ENCODE peak calls at places on chromosomes 2 and 18, in eight cellular contexts. U, L, P, Z, S, T, K and F are unnamed samples.

GRCh38 chr2:190927257-190927656 is 46.6 kb downstream of the GLS start:
- DNase-seq in U (peak; percentile 42), L (no peak), P (no peak), Z (no peak), S (no peak), T (peak; percentile 43), K (no peak), F (no peak)

GRCh38 chr2:196427996-196428634 is 211.4 kb upstream of the CCDC150 start:
- DNase-seq in U (no peak), L (no peak), P (no peak), Z (no peak), S (no peak), T (no peak), K (no peak), F (no peak)

GRCh38 chr2:176648691-176649297 is 379.6 kb downstream of the MTX2 start:
- DNase-seq in U (no peak), L (no peak), P (no peak), Z (peak; percentile 59), S (no peak), T (no peak), K (no peak), F (no peak)

GRCh38 chr2:240347949-240348500 is 87.4 kb upstream of the GPC1 start:
- DNase-seq in U (no peak), L (no peak), P (no peak), Z (no peak), S (no peak), T (no peak), K (no peak), F (no peak)

GRCh38 chr2:172234716-172235661 is 132.3 kb upstream of the DLX2 start:
- DNase-seq in U (peak; percentile 22), L (peak; percentile 20), P (no peak), Z (peak; percentile 83), S (peak; percentile 55), T (no peak), K (no peak), F (no peak)

GRCh38 chr2:76953733-76954347 is 568.3 kb downstream of the LRRTM4 start:
- DNase-seq in U (peak; percentile 1), L (peak; percentile 4), P (no peak), Z (peak; percentile 58), S (peak; percentile 23), T (no peak), K (no peak), F (no peak)

GRCh38 chr2:200593905-200594304 is 8.1 kb downstream of the AOX1 start:
- DNase-seq in U (no peak), L (no peak), P (no peak), Z (no peak), S (no peak), T (no peak), K (no peak), F (no peak)

GRCh38 chr2:232502513-232502900 is 14.9 kb upstream of the ECEL1 start:
- DNase-seq in U (no peak), L (no peak), P (no peak), Z (peak; percentile 40), S (no peak), T (no peak), K (no peak), F (no peak)

GRCh38 chr18:55422456-55423185 is 165.4 kb downstream of the TCF4 start:
- DNase-seq in U (peak; percentile 54), L (peak; percentile 36), P (no peak), Z (no peak), S (no peak), T (no peak), K (no peak), F (no peak)

GRCh38 chr2:195898505-195898904 is 170.1 kb downstream of the DNAH7 start:
- DNase-seq in U (peak; percentile 88), L (peak; percentile 90), P (peak; percentile 68), Z (no peak), S (no peak), T (no peak), K (no peak), F (no peak)

GRCh38 chr2:76850969-76851368 is 671.2 kb downstream of the LRRTM4 start:
- DNase-seq in U (no peak), L (no peak), P (no peak), Z (peak; percentile 56), S (no peak), T (no peak), K (no peak), F (no peak)

GRCh38 chr2:109337221-109337620 is 208.2 kb downstream of the SH3RF3 start:
- DNase-seq in U (no peak), L (no peak), P (no peak), Z (no peak), S (no peak), T (no peak), K (no peak), F (no peak)

GRCh38 chr2:206979922-206980321 is 40.6 kb downstream of the CPO start:
- DNase-seq in U (no peak), L (no peak), P (no peak), Z (no peak), S (no peak), T (no peak), K (no peak), F (no peak)

GRCh38 chr18:79706006-79706405 is 26.4 kb downstream of the CTDP1 start:
- DNase-seq in U (no peak), L (no peak), P (no peak), Z (no peak), S (no peak), T (no peak), K (no peak), F (no peak)

GRCh38 chr2:26173596-26174482 is 951 bp downstream of the GAREM2 start:
- DNase-seq in U (no peak), L (no peak), P (no peak), Z (peak; percentile 26), S (no peak), T (no peak), K (no peak), F (no peak)

GRCh38 chr2:86284987-86285386 is 52.4 kb downstream of the REEP1 start:
- DNase-seq in U (no peak), L (no peak), P (no peak), Z (no peak), S (no peak), T (no peak), K (no peak), F (no peak)

GRCh38 chr18:63363951-63364350 is 3.1 kb downstream of the KDSR start:
- DNase-seq in U (no peak), L (no peak), P (no peak), Z (no peak), S (no peak), T (no peak), K (no peak), F (no peak)

GRCh38 chr18:9737814-9738160 is 29.7 kb downstream of the RAB31 start:
- DNase-seq in U (peak; percentile 42), L (no peak), P (no peak), Z (peak; percentile 91), S (no peak), T (peak; percentile 56), K (no peak), F (no peak)

GRCh38 chr2:241617431-241618154 is 19.4 kb downstream of the THAP4 start:
- DNase-seq in U (no peak), L (no peak), P (peak; percentile 61), Z (no peak), S (no peak), T (no peak), K (peak; percentile 20), F (no peak)

GRCh38 chr2:108412995-108413726 is 35.4 kb downstream of the SULT1C4 start:
- DNase-seq in U (peak; percentile 99), L (peak; percentile 52), P (no peak), Z (peak; percentile 23), S (no peak), T (peak; percentile 21), K (no peak), F (no peak)

GRCh38 chr2:238999290-238999741 is 151.4 kb downstream of the TWIST2 start:
- DNase-seq in U (peak; percentile 91), L (no peak), P (no peak), Z (no peak), S (no peak), T (peak; percentile 14), K (no peak), F (peak; percentile 39)

GRCh38 chr2:45441571-45441970 is 169.5 kb downstream of the SRBD1 start:
- DNase-seq in U (peak; percentile 64), L (no peak), P (no peak), Z (no peak), S (no peak), T (no peak), K (no peak), F (no peak)

GRCh38 chr2:96895709-96896651 is 26.1 kb upstream of the SEMA4C start:
- DNase-seq in U (no peak), L (no peak), P (no peak), Z (peak; percentile 81), S (no peak), T (peak; percentile 63), K (no peak), F (no peak)

GRCh38 chr2:174546519-174547506 is 50.8 kb downstream of the WIPF1 start:
- DNase-seq in U (peak; percentile 41), L (peak; percentile 60), P (no peak), Z (peak; percentile 6), S (no peak), T (peak; percentile 39), K (no peak), F (no peak)

GRCh38 chr18:55557211-55557610 is 30.8 kb downstream of the TCF4 start:
- DNase-seq in U (no peak), L (no peak), P (no peak), Z (no peak), S (no peak), T (no peak), K (no peak), F (no peak)

GRCh38 chr2:128444816-128445532 is 126.3 kb upstream of the HS6ST1 start:
- DNase-seq in U (no peak), L (no peak), P (no peak), Z (no peak), S (no peak), T (no peak), K (no peak), F (peak; percentile 20)

GRCh38 chr2:88281302-88282217 is 111.4 kb downstream of the THNSL2 start:
- DNase-seq in U (no peak), L (no peak), P (no peak), Z (no peak), S (no peak), T (no peak), K (no peak), F (no peak)

GRCh38 chr2:119119999-119120710 is 38.4 kb downstream of the C1QL2 start:
- DNase-seq in U (no peak), L (no peak), P (no peak), Z (no peak), S (no peak), T (no peak), K (no peak), F (no peak)

GRCh38 chr2:200751786-200752185 is 59.9 kb upstream of the BZW1 start:
- DNase-seq in U (no peak), L (no peak), P (no peak), Z (no peak), S (no peak), T (no peak), K (no peak), F (no peak)

GRCh38 chr18:49972535-49972934 is 159.2 kb upstream of the ACAA2 start:
- DNase-seq in U (no peak), L (no peak), P (no peak), Z (no peak), S (no peak), T (no peak), K (no peak), F (no peak)

GRCh38 chr18:35474884-35475283 is 22.9 kb downstream of the INO80C start:
- DNase-seq in U (no peak), L (no peak), P (no peak), Z (no peak), S (no peak), T (no peak), K (no peak), F (no peak)

GRCh38 chr2:24343225-24343882 is 17.0 kb downstream of the ITSN2 start:
- DNase-seq in U (no peak), L (no peak), P (no peak), Z (no peak), S (no peak), T (no peak), K (no peak), F (no peak)

GRCh38 chr18:79498662-79499061 is 102.9 kb downstream of the NFATC1 start:
- DNase-seq in U (no peak), L (no peak), P (no peak), Z (no peak), S (no peak), T (no peak), K (no peak), F (no peak)